ENCODE peak calls at places on chromosomes 11 and 22, in seven cellular contexts. C is PC-3, N is IMR-90, A is GM23338, B is fibroblast of pulmonary artery, F is cardiac fibroblast, Y is lower lobe of right lung. S is an unnamed sample.

GRCh38 chr11:122309262-122309925 is 193.4 kb upstream of the BLID start:
- DNase-seq in C (no peak), A (no peak), Y (no peak), F (no peak), N (no peak), B (peak; percentile 13), S (no peak)

GRCh38 chr11:45333023-45333422 is 46.9 kb upstream of the SYT13 start:
- DNase-seq in N (no peak), Y (no peak), B (peak; percentile 9), C (no peak), A (no peak), F (peak; percentile 8), S (no peak)

GRCh38 chr11:21646351-21646750 is 546.5 kb upstream of the ANO5 start:
- DNase-seq in A (no peak), F (no peak), B (no peak), C (no peak), N (no peak), Y (no peak), S (no peak)

GRCh38 chr22:44039566-44040171 is 15.6 kb downstream of the PARVB start:
- DNase-seq in A (no peak), B (no peak), Y (no peak), N (no peak), F (no peak), C (no peak), S (no peak)

GRCh38 chr11:103085758-103086365 is 6.1 kb downstream of the DCUN1D5 start:
- DNase-seq in C (no peak), A (no peak), F (peak; percentile 83), N (peak; percentile 1), B (peak; percentile 71), Y (no peak), S (peak; percentile 64)

GRCh38 chr11:35605691-35606090 is 12.6 kb upstream of the FJX1 start:
- DNase-seq in N (peak; percentile 59), Y (no peak), C (no peak), A (no peak), F (peak; percentile 76), B (peak; percentile 54), S (peak; percentile 80)

GRCh38 chr22:17949926-17950473 is 74.4 kb downstream of the MICAL3 start:
- DNase-seq in F (no peak), N (no peak), Y (no peak), A (no peak), B (no peak), C (peak; percentile 22), S (no peak)

GRCh38 chr11:77750757-77751156 is 69.8 kb downstream of the RSF1 start:
- DNase-seq in F (no peak), A (no peak), C (no peak), B (no peak), N (no peak), Y (no peak), S (no peak)

GRCh38 chr22:23302171-23303002 is 122.1 kb downstream of the BCR start:
- DNase-seq in C (no peak), A (no peak), F (peak; percentile 12), B (peak; percentile 36), N (no peak), Y (peak; percentile 32), S (no peak)

GRCh38 chr11:46594785-46595184 is 962 bp upstream of the AMBRA1 start:
- DNase-seq in A (no peak), F (no peak), B (no peak), Y (no peak), C (no peak), N (no peak), S (no peak)

GRCh38 chr22:41925783-41926460 is 684 bp downstream of the TNFRSF13C start:
- DNase-seq in Y (peak; percentile 76), C (peak; percentile 62), A (peak; percentile 89), B (peak; percentile 45), F (peak; percentile 51), N (peak; percentile 34), S (peak; percentile 24)

GRCh38 chr11:6635082-6635932 is 16.1 kb upstream of the TPP1 start:
- DNase-seq in Y (peak; percentile 56), C (no peak), N (peak; percentile 87), A (no peak), F (peak; percentile 81), B (peak; percentile 67), S (peak; percentile 29)

GRCh38 chr11:122170815-122171475 is 54.9 kb upstream of the BLID start:
- DNase-seq in A (no peak), C (peak; percentile 99), N (peak; percentile 94), Y (no peak), B (peak; percentile 57), F (no peak), S (peak; percentile 81)

GRCh38 chr11:9251306-9251705 is 13.8 kb downstream of the DENND5A start:
- DNase-seq in C (peak; percentile 22), Y (no peak), A (no peak), F (no peak), N (no peak), B (no peak), S (no peak)

GRCh38 chr11:70063555-70063954 is 14.6 kb upstream of the ANO1 start:
- DNase-seq in A (no peak), N (no peak), C (peak; percentile 84), B (no peak), Y (no peak), F (no peak), S (no peak)

GRCh38 chr11:126254819-126255218 is 13.9 kb downstream of the SRPRA start:
- DNase-seq in F (no peak), A (no peak), N (no peak), C (no peak), B (no peak), Y (no peak), S (no peak)

GRCh38 chr11:126669416-126669815 is 313.9 kb downstream of the ST3GAL4 start:
- DNase-seq in B (peak; percentile 8), F (no peak), A (no peak), N (peak; percentile 74), Y (no peak), C (no peak), S (peak; percentile 69)

GRCh38 chr22:47564651-47565050 is 802.2 kb downstream of the TBC1D22A start:
- DNase-seq in C (no peak), Y (no peak), A (no peak), N (no peak), B (no peak), F (no peak), S (no peak)

GRCh38 chr11:134630896-134631295 is 218.9 kb upstream of the B3GAT1 start:
- DNase-seq in B (no peak), N (no peak), F (no peak), Y (no peak), C (no peak), A (no peak), S (no peak)

GRCh38 chr11:72354356-72355115 is 79.8 kb downstream of the CLPB start:
- DNase-seq in N (peak; percentile 31), Y (no peak), F (no peak), A (peak; percentile 15), C (peak; percentile 30), B (peak; percentile 16), S (no peak)

GRCh38 chr11:5504403-5504891 is 5.3 kb downstream of the UBQLN3 start:
- DNase-seq in A (no peak), F (no peak), C (no peak), B (no peak), N (no peak), Y (no peak), S (no peak)

DNA sequence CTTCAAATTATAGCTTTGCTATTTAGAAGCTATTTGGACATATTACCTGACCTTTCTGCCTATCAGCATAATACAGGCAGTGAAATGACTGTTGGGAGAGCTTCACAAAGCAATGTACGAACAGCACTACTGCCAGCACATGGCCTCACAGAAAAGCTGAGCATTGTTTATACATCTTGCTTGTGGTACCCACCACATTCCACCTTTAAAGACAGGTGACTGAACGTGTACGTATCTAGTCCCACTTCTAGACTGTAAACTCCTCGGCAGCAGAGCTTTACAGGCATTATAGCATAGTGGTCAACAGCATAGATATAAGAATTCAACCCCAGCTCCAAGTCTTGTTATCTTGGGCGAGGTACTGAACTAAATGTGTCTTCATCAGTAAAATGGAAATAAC is 1.6 kb downstream of the JOSD1 start:
- DNase-seq in Y (no peak), N (no peak), A (no peak), B (no peak), F (no peak), C (no peak), S (no peak)
- H3K4me3 ChIP-seq in Y (peak overlapping the region; percentile 79), N (peak overlapping the region; percentile 96), A (peak overlapping the region; percentile 97), B (peak overlapping the region; percentile 81), F (peak overlapping the region; percentile 65), C (peak overlapping the region; percentile 85), S (peak overlapping the region; percentile 81)

DNA sequence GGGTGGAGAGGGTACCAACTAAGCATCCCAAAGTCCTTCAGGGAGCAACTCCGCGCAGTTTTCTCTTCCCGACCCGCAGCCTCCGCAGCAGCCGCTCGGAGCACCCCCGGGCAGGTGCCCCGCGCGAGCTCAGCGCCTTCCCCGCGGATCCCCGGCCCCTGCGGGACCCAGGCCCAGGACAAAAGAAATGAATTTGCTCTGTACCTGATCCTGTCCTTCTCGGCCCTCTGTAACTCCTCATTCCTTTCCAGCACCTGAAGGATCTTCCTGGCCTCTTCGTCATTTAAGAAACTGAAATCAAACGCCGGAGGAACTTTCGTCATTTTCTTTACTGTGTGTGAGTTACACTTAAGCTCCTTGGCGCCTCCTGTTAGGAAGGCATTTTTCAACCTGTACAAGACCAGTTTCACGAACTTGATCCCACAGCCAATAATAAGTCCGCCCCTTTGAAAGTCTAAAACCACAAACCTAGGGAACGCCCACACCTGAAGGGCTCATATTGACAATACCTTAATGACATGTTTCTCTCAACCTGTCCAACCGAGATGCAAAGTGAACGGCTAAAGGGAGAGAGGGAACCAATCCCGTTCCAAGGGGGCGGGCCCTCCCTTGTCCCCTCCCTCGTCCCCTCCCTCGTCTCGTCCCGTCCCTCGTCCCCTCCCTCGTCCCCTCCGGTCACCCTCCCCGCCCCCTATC is at the start of gene EXPH5:
- DNase-seq in C (peak; percentile 99), A (peak; percentile 99), B (peak; percentile 35), Y (peak; percentile 94), F (peak; percentile 35), N (peak; percentile 26), S (peak; percentile 38)
- TF ChIP-seq CTCF in C (peak; percentile 44), A (peak; percentile 1), B (no peak), Y (peak; percentile 2), F (no peak), N (no peak), S (no peak)

DNA sequence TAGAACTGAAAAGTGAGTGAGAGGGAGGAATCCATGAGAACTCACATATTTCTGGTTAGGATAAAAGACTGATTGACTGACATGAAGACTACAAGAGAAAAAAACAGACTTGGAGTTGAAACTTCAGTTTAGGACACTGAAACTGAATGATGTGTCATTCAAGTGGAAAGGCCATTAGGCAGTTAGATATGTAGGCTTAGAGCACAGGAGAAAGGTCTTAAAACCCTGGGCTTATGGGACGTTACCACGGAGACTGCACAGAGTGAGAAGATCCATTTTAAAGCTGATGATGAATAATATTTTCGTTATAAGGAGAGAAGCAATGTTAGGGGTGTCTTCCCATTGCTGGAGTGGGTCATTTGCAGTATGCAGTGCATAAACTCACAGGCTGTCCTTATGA is 64.0 kb downstream of the MAML2 start:
- DNase-seq in B (no peak), C (no peak), N (no peak), F (no peak), Y (no peak), A (no peak), S (no peak)
- H3K4me3 ChIP-seq in B (no peak overlapping the region), C (no peak overlapping the region), N (no peak overlapping the region), F (no peak overlapping the region), Y (no peak overlapping the region), A (no peak overlapping the region), S (no peak overlapping the region)

DNA sequence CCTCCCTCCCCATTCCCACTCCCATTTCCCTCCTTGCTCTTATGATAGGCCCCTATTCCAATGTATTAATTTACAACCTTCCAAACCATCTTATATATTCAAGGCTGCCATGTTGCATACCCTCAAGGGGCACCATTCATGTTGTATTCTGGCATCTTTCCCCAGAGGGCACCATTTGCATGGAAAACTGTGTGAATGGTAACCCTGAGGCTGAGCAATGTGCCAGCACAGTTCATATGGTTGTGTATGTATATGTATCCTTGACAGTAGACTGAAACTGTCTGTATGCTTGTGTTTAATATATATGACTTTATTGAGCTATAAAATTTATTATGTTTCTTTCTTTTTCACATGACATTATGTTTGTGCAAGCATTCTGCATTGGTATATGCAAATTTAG is 7.3 kb downstream of the RASSF10 start:
- DNase-seq in B (no peak), N (no peak), C (peak; percentile 39), F (no peak), A (no peak), Y (no peak), S (no peak)
- TF ChIP-seq CTCF in B (no peak), N (no peak), C (peak; percentile 23), F (no peak), A (peak; percentile 40), Y (no peak), S (no peak)

S was measured in AG10803.